ENCODE peak calls at places on chromosomes 13 and 19, in four cellular contexts. J, M, I and B are unnamed samples.

GRCh38 chr19:40348961-40349507 is 539 bp downstream of the PLD3 start:
- DNase-seq in J (peak; percentile 63), M (no peak), I (peak; percentile 42), B (no peak)

GRCh38 chr19:56748443-56748842 is 76.9 kb upstream of the ZNF835 start:
- DNase-seq in J (no peak), M (no peak), I (no peak), B (no peak)

GRCh38 chr13:22427783-22428182 is 753.0 kb upstream of the SGCG start:
- DNase-seq in J (no peak), M (no peak), I (no peak), B (no peak)

GRCh38 chr19:47357788-47358680 is 8.9 kb downstream of the DHX34 start:
- DNase-seq in J (no peak), M (no peak), I (peak; percentile 26), B (no peak)

GRCh38 chr19:37902668-37903067 is 3.7 kb downstream of the WDR87 start:
- DNase-seq in J (peak; percentile 62), M (peak; percentile 61), I (peak; percentile 90), B (peak; percentile 85)

GRCh38 chr19:2045501-2046045 is 5.5 kb downstream of the MKNK2 start:
- DNase-seq in J (no peak), M (no peak), I (peak; percentile 7), B (no peak)

GRCh38 chr19:1156830-1157615 is 17.0 kb downstream of the SBNO2 start:
- DNase-seq in J (no peak), M (no peak), I (no peak), B (no peak)

GRCh38 chr13:70125693-70126092 is 17.4 kb upstream of the KLHL1 start:
- DNase-seq in J (no peak), M (no peak), I (no peak), B (no peak)

GRCh38 chr13:26590379-26590778 is 32.9 kb downstream of the WASF3 start:
- DNase-seq in J (no peak), M (no peak), I (no peak), B (no peak)

GRCh38 chr19:16897572-16898056 is 8.8 kb downstream of the F2RL3 start:
- DNase-seq in J (peak; percentile 36), M (no peak), I (no peak), B (no peak)

GRCh38 chr19:14073925-14074838 is 1.6 kb downstream of the MISP3 start:
- DNase-seq in J (no peak), M (no peak), I (no peak), B (peak; percentile 11)

GRCh38 chr13:31982124-31982523 is 49.5 kb upstream of the FRY start:
- DNase-seq in J (no peak), M (no peak), I (no peak), B (no peak)

GRCh38 chr13:78875792-78876580 is 217.0 kb upstream of the OBI1 start:
- DNase-seq in J (no peak), M (no peak), I (peak; percentile 62), B (no peak)

GRCh38 chr19:51366999-51367564 is 894 bp upstream of the ETFB start:
- DNase-seq in J (no peak), M (no peak), I (peak; percentile 56), B (peak; percentile 47)

GRCh38 chr13:19618925-19619324 is 14.5 kb upstream of the MPHOSPH8 start:
- DNase-seq in J (peak; percentile 43), M (no peak), I (peak; percentile 51), B (no peak)

GRCh38 chr19:55552620-55553019 is 7.3 kb upstream of the SBK3 start:
- DNase-seq in J (peak; percentile 94), M (peak; percentile 82), I (no peak), B (no peak)

GRCh38 chr19:50921391-50922315 is 10.5 kb upstream of the KLK4 start:
- DNase-seq in J (peak; percentile 36), M (no peak), I (no peak), B (no peak)

GRCh38 chr19:3986260-3987041 is 1.2 kb upstream of the EEF2 start:
- DNase-seq in J (peak; percentile 80), M (no peak), I (peak; percentile 84), B (peak; percentile 44)

GRCh38 chr13:90793261-90793785 is 554.2 kb upstream of the MIR17HG start:
- DNase-seq in J (peak; percentile 4), M (peak; percentile 77), I (no peak), B (no peak)

GRCh38 chr19:3098515-3099346 is 4.6 kb downstream of the GNA11 start:
- DNase-seq in J (peak; percentile 43), M (peak; percentile 12), I (peak; percentile 24), B (no peak)

GRCh38 chr19:49973987-49974386 is 13.0 kb upstream of the SIGLEC11 start:
- DNase-seq in J (no peak), M (no peak), I (no peak), B (no peak)

GRCh38 chr19:3413796-3414327 is 47.5 kb downstream of the NFIC start:
- DNase-seq in J (no peak), M (no peak), I (no peak), B (no peak)

GRCh38 chr13:79782541-79783216 is 301.7 kb downstream of the NDFIP2 start:
- DNase-seq in J (peak; percentile 10), M (peak; percentile 39), I (peak; percentile 45), B (no peak)

GRCh38 chr13:113053376-113053775 is 52.2 kb upstream of the F7 start:
- DNase-seq in J (no peak), M (no peak), I (no peak), B (no peak)

GRCh38 chr13:94550030-94550738 is 45.8 kb downstream of the TGDS start:
- DNase-seq in J (peak; percentile 49), M (peak; percentile 24), I (no peak), B (no peak)

GRCh38 chr13:105719861-105720260 is 815.6 kb downstream of the EFNB2 start:
- DNase-seq in J (no peak), M (no peak), I (no peak), B (no peak)

GRCh38 chr13:89750371-89750770 is 1597.1 kb upstream of the MIR17HG start:
- DNase-seq in J (no peak), M (no peak), I (no peak), B (no peak)

GRCh38 chr13:98195054-98195791 is 18.2 kb upstream of the RNF113B start:
- DNase-seq in J (no peak), M (no peak), I (no peak), B (no peak)

GRCh38 chr13:66634384-66634783 is 595.8 kb downstream of the PCDH9 start:
- DNase-seq in J (peak; percentile 3), M (no peak), I (no peak), B (no peak)

GRCh38 chr19:42471554-42472249 is 29.0 kb upstream of the CXCL17 start:
- DNase-seq in J (no peak), M (no peak), I (no peak), B (no peak)

GRCh38 chr19:2083174-2083854 is 12.8 kb downstream of the MOB3A start:
- DNase-seq in J (no peak), M (no peak), I (peak; percentile 83), B (peak; percentile 51)

GRCh38 chr19:674282-675151 is 1.7 kb upstream of the FSTL3 start:
- DNase-seq in J (no peak), M (no peak), I (peak; percentile 52), B (no peak)

GRCh38 chr19:17379221-17379631 is 2.1 kb upstream of the PLVAP start:
- DNase-seq in J (no peak), M (no peak), I (no peak), B (no peak)

DNA sequence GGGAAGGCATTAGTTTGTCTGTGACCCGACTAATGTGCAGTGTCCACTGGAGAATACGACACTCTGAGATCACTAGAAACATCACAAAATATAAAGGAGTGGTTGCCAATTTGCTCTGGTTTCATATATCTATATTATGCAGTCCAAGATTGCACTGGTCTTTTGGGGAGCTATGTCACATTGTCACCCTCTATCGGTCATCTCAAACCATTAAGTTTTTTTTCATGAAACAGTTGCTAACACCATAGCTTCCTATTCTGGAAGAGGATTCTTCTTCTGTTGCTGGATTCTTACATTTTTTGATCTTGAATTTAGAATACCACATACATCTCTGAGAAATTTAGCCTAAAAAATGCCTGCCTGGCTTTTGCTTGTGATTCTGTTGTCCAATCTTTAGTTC is 168.6 kb downstream of the LACC1 start:
- DNase-seq in J (no peak), M (no peak), I (peak; percentile 24), B (no peak)
- TF ChIP-seq CTCF in J (peak; percentile 38), M (no peak), I (peak; percentile 49), B (no peak)

DNA sequence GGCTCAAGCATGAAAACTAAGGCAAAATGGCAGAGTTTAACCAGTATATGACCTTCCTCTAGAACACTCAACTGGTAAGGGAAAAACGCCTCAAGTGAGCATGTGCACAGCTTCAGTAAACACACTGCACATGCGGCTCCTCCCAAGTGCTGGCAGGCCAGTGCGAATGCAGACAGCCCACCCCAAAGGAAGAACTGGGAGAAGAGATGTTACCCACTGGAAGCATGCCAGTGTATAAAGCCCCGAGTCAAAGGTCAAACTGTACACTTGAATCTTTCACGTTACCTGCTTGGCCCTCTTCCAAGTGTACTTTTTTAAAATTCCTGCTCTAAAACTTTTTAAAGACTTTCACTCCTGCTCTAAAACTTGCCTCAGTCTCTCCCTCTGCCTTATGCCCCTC is 19.2 kb upstream of the RCBTB1 start:
- DNase-seq in J (no peak), M (no peak), I (no peak), B (no peak)
- TF ChIP-seq CTCF in J (no peak), M (no peak), I (no peak), B (no peak)

GRCh38 chr19:7386308-7386707 is 37.6 kb downstream of the ARHGEF18 start:
- DNase-seq in J (no peak), M (no peak), I (peak; percentile 49), B (no peak)
- TF ChIP-seq CTCF in J (no peak), M (no peak), I (peak; percentile 15), B (no peak)

GRCh38 chr13:73767747-73768315 is 366.4 kb downstream of the KLF12 start:
- DNase-seq in J (no peak), M (no peak), I (peak; percentile 28), B (peak; percentile 50)
- TF ChIP-seq CTCF in J (peak; percentile 32), M (peak; percentile 35), I (peak; percentile 41), B (peak; percentile 62)

GRCh38 chr19:39197808-39198207 is 1.0 kb downstream of the NCCRP1 start:
- DNase-seq in J (no peak), M (no peak), I (no peak), B (no peak)
- TF ChIP-seq CTCF in J (no peak), M (no peak), I (no peak), B (no peak)